ENCODE peak calls at places on chromosomes 16 and 17, in nine cellular contexts. One of them, this sample, is unnamed.
A peak's percentile ranks its signal among the peaks of the same experiment; 100 is the strongest.

GRCh38 chr17:31126318-31126717 is 31.5 kb downstream of the NF1 start:
- DNase-seq in cardiac muscle cell: no peak
- DNase-seq in osteocyte: no peak
- DNase-seq in HFF-Myc: no peak
- DNase-seq in OCI-LY7: no peak
- DNase-seq in CD4-positive, alpha-beta T cell: no peak
- DNase-seq in LNCaP clone FGC: no peak
- DNase-seq in AG09309: no peak
- DNase-seq in B cell: no peak
- DNase-seq in this sample: no peak

GRCh38 chr16:709651-710499 is 4.3 kb upstream of the FBXL16 start:
- DNase-seq in cardiac muscle cell: peak; percentile 91
- DNase-seq in osteocyte: no peak
- DNase-seq in HFF-Myc: no peak
- DNase-seq in OCI-LY7: no peak
- DNase-seq in CD4-positive, alpha-beta T cell: no peak
- DNase-seq in LNCaP clone FGC: no peak
- DNase-seq in AG09309: no peak
- DNase-seq in B cell: no peak
- DNase-seq in this sample: peak; percentile 88

GRCh38 chr17:77537566-77537965 is 396.8 kb downstream of the SEC14L1 start:
- DNase-seq in cardiac muscle cell: no peak
- DNase-seq in osteocyte: no peak
- DNase-seq in HFF-Myc: no peak
- DNase-seq in OCI-LY7: no peak
- DNase-seq in CD4-positive, alpha-beta T cell: no peak
- DNase-seq in LNCaP clone FGC: no peak
- DNase-seq in AG09309: no peak
- DNase-seq in B cell: no peak
- DNase-seq in this sample: no peak

GRCh38 chr17:31558748-31559646 is 167.5 kb downstream of the RAB11FIP4 start:
- DNase-seq in cardiac muscle cell: peak; percentile 82
- DNase-seq in osteocyte: peak; percentile 94
- DNase-seq in HFF-Myc: peak; percentile 54
- DNase-seq in OCI-LY7: peak; percentile 75
- DNase-seq in CD4-positive, alpha-beta T cell: peak; percentile 22
- DNase-seq in LNCaP clone FGC: no peak
- DNase-seq in AG09309: no peak
- DNase-seq in B cell: peak; percentile 94
- DNase-seq in this sample: peak; percentile 72

GRCh38 chr17:17779015-17779611 is 57.7 kb downstream of the SREBF1 start:
- DNase-seq in cardiac muscle cell: peak; percentile 56
- DNase-seq in osteocyte: no peak
- DNase-seq in HFF-Myc: no peak
- DNase-seq in OCI-LY7: no peak
- DNase-seq in CD4-positive, alpha-beta T cell: no peak
- DNase-seq in LNCaP clone FGC: no peak
- DNase-seq in AG09309: no peak
- DNase-seq in B cell: no peak
- DNase-seq in this sample: no peak

GRCh38 chr16:84720180-84720579 is 20.4 kb downstream of the USP10 start:
- DNase-seq in cardiac muscle cell: no peak
- DNase-seq in osteocyte: no peak
- DNase-seq in HFF-Myc: peak; percentile 32
- DNase-seq in OCI-LY7: no peak
- DNase-seq in CD4-positive, alpha-beta T cell: no peak
- DNase-seq in LNCaP clone FGC: no peak
- DNase-seq in AG09309: no peak
- DNase-seq in B cell: no peak
- DNase-seq in this sample: no peak

GRCh38 chr17:47280072-47280811 is 26.6 kb downstream of the ITGB3 start:
- DNase-seq in cardiac muscle cell: no peak
- DNase-seq in osteocyte: no peak
- DNase-seq in HFF-Myc: no peak
- DNase-seq in OCI-LY7: no peak
- DNase-seq in CD4-positive, alpha-beta T cell: no peak
- DNase-seq in LNCaP clone FGC: no peak
- DNase-seq in AG09309: no peak
- DNase-seq in B cell: no peak
- DNase-seq in this sample: no peak

GRCh38 chr17:62862251-62862650 is 54.1 kb upstream of the MARCHF10 start:
- DNase-seq in cardiac muscle cell: no peak
- DNase-seq in osteocyte: no peak
- DNase-seq in HFF-Myc: no peak
- DNase-seq in OCI-LY7: no peak
- DNase-seq in CD4-positive, alpha-beta T cell: no peak
- DNase-seq in LNCaP clone FGC: no peak
- DNase-seq in AG09309: no peak
- DNase-seq in B cell: no peak
- DNase-seq in this sample: no peak

GRCh38 chr17:81513669-81514484 is 1.3 kb upstream of the ACTG1 start:
- DNase-seq in cardiac muscle cell: peak; percentile 87
- DNase-seq in osteocyte: no peak
- DNase-seq in HFF-Myc: no peak
- DNase-seq in OCI-LY7: peak; percentile 71
- DNase-seq in CD4-positive, alpha-beta T cell: no peak
- DNase-seq in LNCaP clone FGC: no peak
- DNase-seq in AG09309: no peak
- DNase-seq in B cell: peak; percentile 64
- DNase-seq in this sample: peak; percentile 79

GRCh38 chr17:55462711-55463110 is 41.1 kb upstream of the MMD start:
- DNase-seq in cardiac muscle cell: no peak
- DNase-seq in osteocyte: no peak
- DNase-seq in HFF-Myc: no peak
- DNase-seq in OCI-LY7: no peak
- DNase-seq in CD4-positive, alpha-beta T cell: no peak
- DNase-seq in LNCaP clone FGC: no peak
- DNase-seq in AG09309: no peak
- DNase-seq in B cell: no peak
- DNase-seq in this sample: no peak

GRCh38 chr16:12343913-12344312 is 367.4 kb downstream of the SNX29 start:
- DNase-seq in cardiac muscle cell: no peak
- DNase-seq in osteocyte: no peak
- DNase-seq in HFF-Myc: no peak
- DNase-seq in OCI-LY7: no peak
- DNase-seq in CD4-positive, alpha-beta T cell: no peak
- DNase-seq in LNCaP clone FGC: no peak
- DNase-seq in AG09309: no peak
- DNase-seq in B cell: no peak
- DNase-seq in this sample: no peak

GRCh38 chr17:68197091-68197996 is 50.5 kb upstream of the AMZ2 start:
- DNase-seq in cardiac muscle cell: no peak
- DNase-seq in osteocyte: no peak
- DNase-seq in HFF-Myc: no peak
- DNase-seq in OCI-LY7: no peak
- DNase-seq in CD4-positive, alpha-beta T cell: no peak
- DNase-seq in LNCaP clone FGC: no peak
- DNase-seq in AG09309: no peak
- DNase-seq in B cell: peak; percentile 79
- DNase-seq in this sample: peak; percentile 69

GRCh38 chr17:37089998-37090397 is 141.2 kb downstream of the AATF start:
- DNase-seq in cardiac muscle cell: no peak
- DNase-seq in osteocyte: no peak
- DNase-seq in HFF-Myc: no peak
- DNase-seq in OCI-LY7: no peak
- DNase-seq in CD4-positive, alpha-beta T cell: peak; percentile 7
- DNase-seq in LNCaP clone FGC: no peak
- DNase-seq in AG09309: no peak
- DNase-seq in B cell: no peak
- DNase-seq in this sample: no peak

GRCh38 chr16:28218109-28218508 is 6.3 kb upstream of the XPO6 start:
- DNase-seq in cardiac muscle cell: no peak
- DNase-seq in osteocyte: no peak
- DNase-seq in HFF-Myc: no peak
- DNase-seq in OCI-LY7: peak; percentile 60
- DNase-seq in CD4-positive, alpha-beta T cell: peak; percentile 52
- DNase-seq in LNCaP clone FGC: no peak
- DNase-seq in AG09309: peak; percentile 14
- DNase-seq in B cell: peak; percentile 62
- DNase-seq in this sample: no peak
- TF ChIP-seq CTCF in cardiac muscle cell: peak; percentile 65
- TF ChIP-seq CTCF in osteocyte: peak; percentile 60
- TF ChIP-seq CTCF in HFF-Myc: peak; percentile 49
- TF ChIP-seq CTCF in OCI-LY7: peak; percentile 70
- TF ChIP-seq CTCF in CD4-positive, alpha-beta T cell: peak; percentile 70
- TF ChIP-seq CTCF in LNCaP clone FGC: peak; percentile 57
- TF ChIP-seq CTCF in AG09309: peak; percentile 73
- TF ChIP-seq CTCF in B cell: peak; percentile 68
- TF ChIP-seq CTCF in this sample: no peak

GRCh38 chr16:89159174-89159849 is 12.2 kb upstream of the CDH15 start:
- DNase-seq in cardiac muscle cell: no peak
- DNase-seq in osteocyte: no peak
- DNase-seq in HFF-Myc: no peak
- DNase-seq in OCI-LY7: no peak
- DNase-seq in CD4-positive, alpha-beta T cell: no peak
- DNase-seq in LNCaP clone FGC: no peak
- DNase-seq in AG09309: no peak
- DNase-seq in B cell: no peak
- DNase-seq in this sample: no peak
- TF ChIP-seq CTCF in cardiac muscle cell: no peak
- TF ChIP-seq CTCF in osteocyte: no peak
- TF ChIP-seq CTCF in HFF-Myc: no peak
- TF ChIP-seq CTCF in OCI-LY7: no peak
- TF ChIP-seq CTCF in CD4-positive, alpha-beta T cell: no peak
- TF ChIP-seq CTCF in LNCaP clone FGC: no peak
- TF ChIP-seq CTCF in AG09309: no peak
- TF ChIP-seq CTCF in B cell: no peak
- TF ChIP-seq CTCF in this sample: no peak

GRCh38 chr16:22123146-22123545 is 30.8 kb downstream of the VWA3A start:
- DNase-seq in cardiac muscle cell: no peak
- DNase-seq in osteocyte: no peak
- DNase-seq in HFF-Myc: no peak
- DNase-seq in OCI-LY7: no peak
- DNase-seq in CD4-positive, alpha-beta T cell: no peak
- DNase-seq in LNCaP clone FGC: no peak
- DNase-seq in AG09309: no peak
- DNase-seq in B cell: no peak
- DNase-seq in this sample: no peak
- TF ChIP-seq CTCF in cardiac muscle cell: no peak
- TF ChIP-seq CTCF in osteocyte: no peak
- TF ChIP-seq CTCF in HFF-Myc: peak; percentile 9
- TF ChIP-seq CTCF in OCI-LY7: peak; percentile 52
- TF ChIP-seq CTCF in CD4-positive, alpha-beta T cell: no peak
- TF ChIP-seq CTCF in LNCaP clone FGC: no peak
- TF ChIP-seq CTCF in AG09309: peak; percentile 1
- TF ChIP-seq CTCF in B cell: no peak
- TF ChIP-seq CTCF in this sample: no peak

GRCh38 chr17:38559880-38560230 is 45.9 kb downstream of the SRCIN1 start:
- DNase-seq in cardiac muscle cell: no peak
- DNase-seq in osteocyte: no peak
- DNase-seq in HFF-Myc: no peak
- DNase-seq in OCI-LY7: no peak
- DNase-seq in CD4-positive, alpha-beta T cell: no peak
- DNase-seq in LNCaP clone FGC: no peak
- DNase-seq in AG09309: no peak
- DNase-seq in B cell: no peak
- DNase-seq in this sample: no peak

GRCh38 chr17:38557836-38558750 is 47.7 kb downstream of the SRCIN1 start:
- DNase-seq in cardiac muscle cell: peak; percentile 94
- DNase-seq in osteocyte: peak; percentile 96
- DNase-seq in HFF-Myc: peak; percentile 65
- DNase-seq in OCI-LY7: peak; percentile 93
- DNase-seq in CD4-positive, alpha-beta T cell: peak; percentile 83
- DNase-seq in LNCaP clone FGC: peak; percentile 52
- DNase-seq in AG09309: peak; percentile 62
- DNase-seq in B cell: peak; percentile 95
- DNase-seq in this sample: peak; percentile 93

GRCh38 chr17:38558751-38559024 is 47.1 kb downstream of the SRCIN1 start:
- DNase-seq in cardiac muscle cell: no peak
- DNase-seq in osteocyte: no peak
- DNase-seq in HFF-Myc: no peak
- DNase-seq in OCI-LY7: no peak
- DNase-seq in CD4-positive, alpha-beta T cell: peak; percentile 9
- DNase-seq in LNCaP clone FGC: no peak
- DNase-seq in AG09309: no peak
- DNase-seq in B cell: no peak
- DNase-seq in this sample: no peak

GRCh38 chr17:38560503-38561318 is 45.0 kb downstream of the SRCIN1 start:
- DNase-seq in cardiac muscle cell: peak; percentile 68
- DNase-seq in osteocyte: no peak
- DNase-seq in HFF-Myc: no peak
- DNase-seq in OCI-LY7: no peak
- DNase-seq in CD4-positive, alpha-beta T cell: peak; percentile 11
- DNase-seq in LNCaP clone FGC: no peak
- DNase-seq in AG09309: no peak
- DNase-seq in B cell: no peak
- DNase-seq in this sample: no peak

GRCh38 chr17:38559025-38559879 is 46.5 kb downstream of the SRCIN1 start:
- DNase-seq in cardiac muscle cell: peak; percentile 84
- DNase-seq in osteocyte: no peak
- DNase-seq in HFF-Myc: no peak
- DNase-seq in OCI-LY7: peak; percentile 80
- DNase-seq in CD4-positive, alpha-beta T cell: peak; percentile 84
- DNase-seq in LNCaP clone FGC: no peak
- DNase-seq in AG09309: no peak
- DNase-seq in B cell: peak; percentile 95
- DNase-seq in this sample: peak; percentile 86
- TF ChIP-seq CTCF in cardiac muscle cell: no peak
- TF ChIP-seq CTCF in osteocyte: no peak
- TF ChIP-seq CTCF in HFF-Myc: no peak
- TF ChIP-seq CTCF in OCI-LY7: peak; percentile 46
- TF ChIP-seq CTCF in CD4-positive, alpha-beta T cell: peak; percentile 38
- TF ChIP-seq CTCF in LNCaP clone FGC: no peak
- TF ChIP-seq CTCF in AG09309: no peak
- TF ChIP-seq CTCF in B cell: peak; percentile 39
- TF ChIP-seq CTCF in this sample: peak; percentile 20

GRCh38 chr16:3246002-3246401 is 10.4 kb downstream of the MEFV start:
- DNase-seq in cardiac muscle cell: no peak
- DNase-seq in osteocyte: no peak
- DNase-seq in HFF-Myc: no peak
- DNase-seq in OCI-LY7: no peak
- DNase-seq in CD4-positive, alpha-beta T cell: no peak
- DNase-seq in LNCaP clone FGC: no peak
- DNase-seq in AG09309: no peak
- DNase-seq in B cell: no peak
- DNase-seq in this sample: no peak
- TF ChIP-seq CTCF in cardiac muscle cell: no peak
- TF ChIP-seq CTCF in osteocyte: no peak
- TF ChIP-seq CTCF in HFF-Myc: no peak
- TF ChIP-seq CTCF in OCI-LY7: no peak
- TF ChIP-seq CTCF in CD4-positive, alpha-beta T cell: no peak
- TF ChIP-seq CTCF in LNCaP clone FGC: no peak
- TF ChIP-seq CTCF in AG09309: no peak
- TF ChIP-seq CTCF in B cell: no peak
- TF ChIP-seq CTCF in this sample: no peak